ENCODE peak calls at places on chromosomes 16 and 17, in seven cellular contexts. T, F, S, C, A, P and Z are unnamed samples.

GRCh38 chr17:69810326-69811035 is 264.5 kb upstream of the KCNJ16 start:
- DNase-seq in T (no peak), F (no peak), S (no peak), C (no peak), A (no peak), P (no peak), Z (no peak)

GRCh38 chr17:42389135-42389417 is 834 bp upstream of the STAT3 start:
- DNase-seq in T (no peak), F (no peak), S (no peak), C (peak; percentile 31), A (no peak), P (no peak), Z (no peak)

GRCh38 chr17:60573139-60573975 is 26.6 kb upstream of the PPM1D start:
- DNase-seq in T (peak; percentile 30), F (no peak), S (peak; percentile 88), C (no peak), A (no peak), P (no peak), Z (no peak)

GRCh38 chr17:50944054-50944901 is 78.1 kb upstream of the TOB1 start:
- DNase-seq in T (peak; percentile 66), F (peak; percentile 67), S (peak; percentile 49), C (peak; percentile 81), A (peak; percentile 77), P (peak; percentile 94), Z (peak; percentile 75)

GRCh38 chr16:1414532-1415265 is at the start of gene UNKL:
- DNase-seq in T (peak; percentile 83), F (peak; percentile 76), S (peak; percentile 67), C (peak; percentile 87), A (peak; percentile 91), P (no peak), Z (peak; percentile 76)

GRCh38 chr17:33292981-33293867 is at the start of gene ASIC2:
- DNase-seq in T (no peak), F (no peak), S (no peak), C (no peak), A (peak; percentile 40), P (peak; percentile 40), Z (no peak)

GRCh38 chr16:56286819-56287218 is 95.5 kb downstream of the GNAO1 start:
- DNase-seq in T (no peak), F (no peak), S (no peak), C (no peak), A (no peak), P (no peak), Z (no peak)

GRCh38 chr16:81798311-81799137 is 19.4 kb downstream of the PLCG2 start:
- DNase-seq in T (no peak), F (no peak), S (no peak), C (no peak), A (no peak), P (no peak), Z (no peak)

GRCh38 chr16:17461951-17462729 is 8.6 kb downstream of the XYLT1 start:
- DNase-seq in T (no peak), F (no peak), S (no peak), C (no peak), A (no peak), P (no peak), Z (no peak)

GRCh38 chr16:49494386-49495150 is 121.0 kb downstream of the C16orf78 start:
- DNase-seq in T (no peak), F (no peak), S (no peak), C (peak; percentile 23), A (no peak), P (no peak), Z (no peak)

GRCh38 chr17:65406552-65406951 is 154.9 kb downstream of the AXIN2 start:
- DNase-seq in T (no peak), F (no peak), S (no peak), C (no peak), A (no peak), P (no peak), Z (no peak)

GRCh38 chr17:72372185-72372584 is 251.4 kb downstream of the SOX9 start:
- DNase-seq in T (no peak), F (no peak), S (peak; percentile 33), C (no peak), A (no peak), P (no peak), Z (no peak)

GRCh38 chr17:27349540-27350021 is 55.7 kb downstream of the WSB1 start:
- DNase-seq in T (no peak), F (no peak), S (no peak), C (no peak), A (no peak), P (no peak), Z (peak; percentile 44)

GRCh38 chr16:48113471-48113870 is 42.3 kb downstream of the ABCC12 start:
- DNase-seq in T (no peak), F (no peak), S (no peak), C (no peak), A (no peak), P (no peak), Z (no peak)

GRCh38 chr16:89545831-89546574 is 14.5 kb upstream of the RPL13 start:
- DNase-seq in T (no peak), F (no peak), S (no peak), C (no peak), A (no peak), P (no peak), Z (no peak)

GRCh38 chr16:89544113-89544512 is 16.4 kb upstream of the RPL13 start:
- DNase-seq in T (no peak), F (no peak), S (no peak), C (no peak), A (no peak), P (no peak), Z (no peak)

GRCh38 chr16:89546781-89547180 is 13.7 kb upstream of the RPL13 start:
- DNase-seq in T (no peak), F (no peak), S (no peak), C (no peak), A (no peak), P (no peak), Z (no peak)

GRCh38 chr16:89545044-89545830 is 15.2 kb upstream of the RPL13 start:
- DNase-seq in T (no peak), F (no peak), S (no peak), C (no peak), A (no peak), P (no peak), Z (no peak)

DNA sequence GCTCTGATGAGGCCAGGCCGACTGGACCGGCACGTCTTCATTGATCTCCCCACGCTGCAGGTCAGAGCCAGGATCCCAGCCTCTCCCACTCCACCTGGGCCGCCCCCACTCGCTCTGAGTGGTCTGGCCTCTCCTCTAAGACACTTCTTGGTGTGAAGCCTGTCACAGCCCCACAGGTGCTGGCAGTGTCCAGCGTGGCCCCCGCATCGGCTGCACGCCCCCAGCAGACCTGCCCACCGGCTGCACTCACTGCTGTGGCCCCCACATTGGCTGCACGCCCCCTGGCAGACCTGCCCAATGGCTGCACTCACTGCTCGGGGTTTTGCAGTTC is 15.8 kb upstream of the RPL13 start:
- DNase-seq in T (no peak), F (no peak), S (no peak), C (no peak), A (no peak), P (no peak), Z (no peak)
- H3K4me3 ChIP-seq in T (no peak overlapping the region), F (no peak overlapping the region), S (no peak overlapping the region), C (no peak overlapping the region), A (no peak overlapping the region), P (no peak overlapping the region), Z (no peak overlapping the region)

GRCh38 chr17:75873587-75874322 is 4.6 kb downstream of the TRIM47 start:
- DNase-seq in T (no peak), F (no peak), S (no peak), C (peak; percentile 61), A (no peak), P (no peak), Z (no peak)
- H3K4me1 ChIP-seq in T (peaks cover 43% of the 10 kb centered on the region), F (peaks cover 54% of the 10 kb centered on the region), S (peaks cover 15% of the 10 kb centered on the region), C (no peaks in the 10 kb centered on the region), A (peaks cover 29% of the 10 kb centered on the region), P (peaks cover 53% of the 10 kb centered on the region), Z (peaks cover 41% of the 10 kb centered on the region)

GRCh38 chr16:86538196-86538780 is 16.7 kb downstream of the MTHFSD start:
- DNase-seq in T (no peak), F (no peak), S (no peak), C (no peak), A (no peak), P (no peak), Z (no peak)

GRCh38 chr16:86542756-86543750 is 12.0 kb downstream of the MTHFSD start:
- DNase-seq in T (no peak), F (no peak), S (no peak), C (no peak), A (no peak), P (no peak), Z (no peak)

GRCh38 chr16:86537486-86537885 is 17.5 kb downstream of the MTHFSD start:
- DNase-seq in T (no peak), F (no peak), S (no peak), C (no peak), A (no peak), P (no peak), Z (no peak)

GRCh38 chr16:86541560-86541959 is 13.5 kb downstream of the MTHFSD start:
- DNase-seq in T (no peak), F (no peak), S (no peak), C (no peak), A (no peak), P (no peak), Z (no peak)

DNA sequence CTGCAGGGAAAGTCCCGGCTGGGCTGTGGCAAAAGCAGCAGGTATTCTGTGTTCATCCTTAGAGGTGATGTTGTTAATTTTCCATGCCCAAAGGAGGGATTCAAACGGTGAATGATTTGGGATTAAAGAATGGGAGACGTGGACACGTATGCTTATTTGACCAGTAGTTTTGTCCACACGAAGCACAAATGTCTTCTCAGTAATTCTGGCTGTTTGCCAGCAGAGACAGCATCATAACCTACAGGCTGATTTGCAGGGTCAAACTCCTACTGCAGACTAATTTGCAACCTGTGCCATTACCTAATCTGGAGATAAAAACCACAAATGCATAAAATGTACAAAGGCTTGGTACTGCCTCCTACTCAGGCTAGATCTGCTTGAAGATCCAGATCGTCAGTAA is 14.1 kb downstream of the MTHFSD start:
- DNase-seq in T (no peak), F (no peak), S (no peak), C (no peak), A (no peak), P (no peak), Z (no peak)
- H3K27ac ChIP-seq in T (no peak overlapping the region), F (no peak overlapping the region), S (no peak overlapping the region), C (no peak overlapping the region), A (no peak overlapping the region), P (no peak overlapping the region), Z (no peak overlapping the region)

GRCh38 chr17:77445030-77445907 is 304.5 kb downstream of the SEC14L1 start:
- DNase-seq in T (peak; percentile 66), F (peak; percentile 77), S (peak; percentile 84), C (peak; percentile 84), A (peak; percentile 73), P (no peak), Z (no peak)
- H3K4me3 ChIP-seq in T (no peak overlapping the region), F (peak overlapping the region; percentile 86), S (no peak overlapping the region), C (no peak overlapping the region), A (no peak overlapping the region), P (no peak overlapping the region), Z (no peak overlapping the region)

DNA sequence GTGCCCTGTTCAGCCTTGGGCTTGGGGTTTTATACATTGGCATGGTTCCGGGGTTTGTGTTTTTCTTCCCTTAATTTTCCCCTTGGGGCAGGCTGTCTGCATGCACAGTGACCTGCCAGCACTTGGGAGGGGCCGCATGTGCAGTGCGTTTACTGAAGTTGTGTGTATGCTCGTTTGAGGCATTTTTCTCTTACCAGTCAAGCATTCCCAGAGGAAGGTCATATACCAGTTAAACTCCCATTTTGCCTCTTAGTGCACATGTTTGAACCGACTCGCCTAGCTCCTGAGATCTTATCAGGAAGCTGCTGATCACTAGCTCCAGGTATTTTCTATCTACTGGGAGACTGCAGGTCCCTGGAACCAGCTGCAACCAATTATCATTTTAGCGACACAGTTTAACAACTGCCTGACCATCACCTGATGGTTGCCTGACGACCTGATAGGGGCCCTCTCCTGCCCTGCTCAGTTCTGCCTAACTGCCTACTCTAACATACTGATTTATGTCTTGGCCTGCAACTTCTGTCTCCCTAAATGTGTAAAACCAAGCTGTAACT is 51.4 kb downstream of the MFSD11 start:
- DNase-seq in T (no peak), F (no peak), S (no peak), C (no peak), A (no peak), P (no peak), Z (peak; percentile 18)
- H3K4me1 ChIP-seq in T (no peaks in the 10 kb centered on the region), F (peaks cover 10% of the 10 kb centered on the region), S (peaks cover 8% of the 10 kb centered on the region), C (no peaks in the 10 kb centered on the region), A (peaks cover 2% of the 10 kb centered on the region), P (peaks cover 16% of the 10 kb centered on the region), Z (peaks cover 3% of the 10 kb centered on the region)